ENCODE peak calls at places on chromosomes 4 and X, in eight cellular contexts. R is A673, U is astrocyte, G is transverse colon, W is HCT116, B is fibroblast of lung, J is SK-N-SH, S is hepatocyte. F is an unnamed sample.
A peak's percentile ranks its signal among the peaks of the same experiment; 100 is the strongest.

GRCh38 chr4:5773271-5773555 is 62.2 kb downstream of the EVC start:
- DNase-seq in R (no peak), U (peak; percentile 67), G (no peak), W (no peak), B (peak; percentile 48), J (no peak), S (no peak), F (no peak)

GRCh38 chrX:24190500-24191156 is 41.1 kb downstream of the ZFX start:
- DNase-seq in R (no peak), U (peak; percentile 48), G (no peak), W (no peak), B (peak; percentile 34), J (no peak), S (peak; percentile 60), F (no peak)

GRCh38 chrX:92283298-92283697 is 504.1 kb downstream of the PCDH11X start:
- DNase-seq in R (no peak), U (no peak), G (no peak), W (no peak), B (no peak), J (no peak), S (no peak), F (no peak)

GRCh38 chr4:105215609-105216313 is 69.1 kb downstream of the TET2 start:
- DNase-seq in R (no peak), U (peak; percentile 54), G (no peak), W (no peak), B (peak; percentile 34), J (no peak), S (no peak), F (no peak)

GRCh38 chrX:9235722-9236121 is 201.8 kb upstream of the FAM9B start:
- DNase-seq in R (no peak), U (no peak), G (no peak), W (no peak), B (no peak), J (no peak), S (no peak), F (no peak)

GRCh38 chr4:125013891-125014290 is 300.9 kb upstream of the FAT4 start:
- DNase-seq in R (no peak), U (peak; percentile 57), G (no peak), W (no peak), B (no peak), J (no peak), S (no peak), F (no peak)

GRCh38 chr4:18454349-18454748 is 432.8 kb upstream of the LCORL start:
- DNase-seq in R (no peak), U (no peak), G (peak; percentile 7), W (no peak), B (no peak), J (no peak), S (no peak), F (no peak)

GRCh38 chr4:40586729-40587128 is 42.9 kb downstream of the RBM47 start:
- DNase-seq in R (no peak), U (no peak), G (no peak), W (no peak), B (no peak), J (no peak), S (no peak), F (peak; percentile 13)

GRCh38 chr4:17957689-17958088 is 63.9 kb downstream of the LCORL start:
- DNase-seq in R (no peak), U (peak; percentile 30), G (no peak), W (no peak), B (no peak), J (no peak), S (no peak), F (no peak)

GRCh38 chr4:172830295-172830764 is 338.3 kb upstream of the GALNT7 start:
- DNase-seq in R (peak; percentile 55), U (no peak), G (no peak), W (peak; percentile 13), B (peak; percentile 31), J (peak; percentile 12), S (peak; percentile 48), F (no peak)

GRCh38 chrX:45769919-45770582 is 569.4 kb upstream of the DIPK2B start:
- DNase-seq in R (peak; percentile 86), U (peak; percentile 93), G (peak; percentile 71), W (no peak), B (peak; percentile 96), J (peak; percentile 9), S (peak; percentile 76), F (peak; percentile 52)

GRCh38 chr4:22635692-22636091 is 57.0 kb upstream of the GBA3 start:
- DNase-seq in R (no peak), U (no peak), G (no peak), W (no peak), B (no peak), J (no peak), S (no peak), F (no peak)

GRCh38 chr4:165630671-165631070 is 242.4 kb upstream of the TLL1 start:
- DNase-seq in R (no peak), U (no peak), G (no peak), W (no peak), B (no peak), J (no peak), S (no peak), F (no peak)

GRCh38 chr4:185933078-185933581 is 121.1 kb upstream of the SORBS2 start:
- DNase-seq in R (peak; percentile 24), U (peak; percentile 83), G (no peak), W (no peak), B (no peak), J (no peak), S (no peak), F (no peak)

GRCh38 chr4:26459756-26460530 is 30.3 kb downstream of the CCKAR start:
- DNase-seq in R (no peak), U (peak; percentile 68), G (no peak), W (no peak), B (no peak), J (no peak), S (no peak), F (no peak)

GRCh38 chrX:111071542-111072277 is 24.3 kb upstream of the PAK3 start:
- DNase-seq in R (no peak), U (no peak), G (no peak), W (no peak), B (no peak), J (no peak), S (no peak), F (no peak)

GRCh38 chrX:44071847-44072545 is 98.8 kb upstream of the NDP start:
- DNase-seq in R (peak; percentile 46), U (peak; percentile 76), G (no peak), W (peak; percentile 29), B (peak; percentile 76), J (no peak), S (peak; percentile 17), F (no peak)

GRCh38 chr4:43757147-43757546 is 691.5 kb downstream of the KCTD8 start:
- DNase-seq in R (no peak), U (peak; percentile 26), G (no peak), W (no peak), B (no peak), J (no peak), S (peak; percentile 22), F (peak; percentile 3)

GRCh38 chrX:150205011-150205410 is 158.1 kb upstream of the MAMLD1 start:
- DNase-seq in R (no peak), U (no peak), G (no peak), W (no peak), B (peak; percentile 75), J (peak; percentile 27), S (no peak), F (no peak)

GRCh38 chrX:136936183-136936549 is 55.6 kb upstream of the RBMX start:
- DNase-seq in R (no peak), U (no peak), G (no peak), W (no peak), B (peak; percentile 30), J (no peak), S (no peak), F (no peak)

DNA sequence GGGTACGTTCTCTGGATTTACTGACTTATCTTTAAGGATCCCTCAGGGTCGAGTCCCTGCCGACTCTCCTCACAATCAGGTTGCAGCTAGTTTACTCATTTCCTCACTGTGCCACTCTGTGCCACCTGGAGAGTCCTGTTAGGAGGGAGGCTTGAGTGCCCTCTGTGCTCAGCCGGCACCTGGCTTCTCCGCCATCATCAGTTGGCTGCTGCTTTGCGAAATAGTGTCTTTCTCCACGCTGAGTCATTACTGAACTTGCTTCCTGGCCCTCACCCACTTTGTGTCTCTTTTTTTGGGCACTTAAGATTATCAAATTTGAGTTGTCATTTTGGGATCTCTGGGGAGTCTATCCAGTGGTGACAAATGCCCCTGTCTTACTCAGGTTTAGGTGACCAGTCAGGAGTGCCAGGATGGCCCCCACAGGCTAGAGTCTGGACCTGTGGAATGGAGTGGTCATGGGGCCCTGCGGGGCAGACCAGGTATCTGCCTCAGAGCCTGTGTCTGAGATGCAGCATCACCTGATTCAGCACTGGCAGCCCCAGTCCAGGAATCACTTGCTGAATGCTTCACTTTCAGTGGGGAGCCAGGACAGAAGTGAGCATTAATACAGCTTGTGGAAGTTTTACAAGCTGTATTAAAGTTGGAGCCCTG is 37.7 kb downstream of the JADE1 start:
- DNase-seq in R (no peak), U (no peak), G (no peak), W (no peak), B (no peak), J (no peak), S (no peak), F (no peak)
- H3K27ac ChIP-seq in R (no peak overlapping the region), U (no peak overlapping the region), G (no peak overlapping the region), W (no peak overlapping the region), B (no peak overlapping the region), J (no peak overlapping the region), S (no peak overlapping the region), F (no peak overlapping the region)

GRCh38 chr4:56731857-56732256 is 50.8 kb upstream of the HOPX start:
- DNase-seq in R (no peak), U (no peak), G (peak; percentile 53), W (no peak), B (no peak), J (no peak), S (peak; percentile 68), F (no peak)
- H3K27me3 ChIP-seq in R (no peaks in the 10 kb centered on the region), U (no peaks in the 10 kb centered on the region), G (no peaks in the 10 kb centered on the region), W (no peaks in the 10 kb centered on the region), B (no peaks in the 10 kb centered on the region), J (no peaks in the 10 kb centered on the region), S (no peaks in the 10 kb centered on the region), F (no peaks in the 10 kb centered on the region)

DNA sequence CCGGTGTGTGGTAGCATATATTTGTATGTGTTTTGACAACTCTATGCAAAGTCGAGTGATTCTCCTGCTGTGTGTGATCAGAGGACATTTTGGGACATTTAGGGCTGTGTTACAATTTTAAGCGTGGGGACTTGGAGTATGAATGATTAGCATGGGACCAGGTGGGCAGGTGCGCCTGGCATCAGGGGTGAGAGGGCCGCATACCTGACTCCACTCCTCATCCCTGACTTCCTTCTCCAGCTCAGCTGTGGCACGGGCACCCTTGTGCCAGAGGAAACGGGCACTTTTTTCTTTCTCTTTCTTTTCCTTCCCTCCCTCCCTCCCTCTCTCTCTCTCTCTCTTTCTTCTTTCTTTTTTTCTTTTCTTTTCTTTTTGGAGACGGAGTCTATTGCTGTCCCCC is 15.7 kb upstream of the PLCXD1 start:
- DNase-seq in R (no peak), U (no peak), G (no peak), W (no peak), B (no peak), J (no peak), S (no peak), F (no peak)
- H3K36me3 ChIP-seq in R (no peaks in the 10 kb centered on the region), U (no peaks in the 10 kb centered on the region), G (no peaks in the 10 kb centered on the region), W (no peaks in the 10 kb centered on the region), B (no peaks in the 10 kb centered on the region), J (no peaks in the 10 kb centered on the region), S (no peaks in the 10 kb centered on the region), F (no peaks in the 10 kb centered on the region)

DNA sequence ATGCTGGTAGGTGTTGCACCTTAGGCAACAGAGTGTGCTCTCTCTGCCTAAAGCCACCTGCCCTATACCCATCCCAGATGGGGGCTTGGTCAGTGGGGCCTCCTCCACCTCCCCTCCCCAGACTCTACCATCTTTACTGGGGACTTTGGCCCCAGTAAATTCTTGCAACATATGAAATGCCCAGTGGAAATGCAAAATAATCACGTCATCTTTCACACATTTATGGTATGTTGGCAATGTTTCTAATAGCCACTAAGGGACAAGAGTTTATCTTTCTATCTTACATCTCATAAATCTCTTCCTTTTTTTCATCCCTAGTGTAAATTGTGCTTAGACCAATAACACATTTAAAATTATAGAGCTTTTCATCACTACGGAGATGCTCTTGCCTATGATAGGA is 103.0 kb upstream of the MAML3 start:
- DNase-seq in R (no peak), U (peak; percentile 47), G (no peak), W (no peak), B (peak; percentile 35), J (no peak), S (peak; percentile 49), F (no peak)
- H3K27ac ChIP-seq in R (no peak overlapping the region), U (peak overlapping the region; percentile 12), G (peak overlapping the region; percentile 32), W (no peak overlapping the region), B (peak overlapping the region; percentile 49), J (peak overlapping the region; percentile 55), S (peak overlapping the region; percentile 85), F (no peak overlapping the region)